ENCODE peak calls at places on chromosomes 13 and 19, in five cellular contexts. Y, U, O, T and A are unnamed samples.

GRCh38 chr19:8209965-8210659 is 942 bp downstream of the CERS4 start:
- DNase-seq in T (no peak), U (no peak), Y (no peak), O (no peak), A (no peak)

GRCh38 chr13:32009362-32009761 is 22.2 kb upstream of the FRY start:
- DNase-seq in T (no peak), U (no peak), O (no peak), Y (no peak), A (no peak)

GRCh38 chr13:112743451-112744305 is 53.8 kb downstream of the ATP11A start:
- DNase-seq in U (peak), O (no peak), T (no peak), Y (no peak), A (no peak)

GRCh38 chr13:36193151-36193855 is 21.1 kb downstream of the SOHLH2 start:
- DNase-seq in O (no peak), U (no peak), T (no peak), Y (no peak), A (peak)

GRCh38 chr19:36547001-36547732 is 19.1 kb upstream of the ZNF260 start:
- DNase-seq in U (no peak), O (no peak), Y (no peak), T (no peak), A (no peak)

GRCh38 chr19:1862424-1863307 is 713 bp downstream of the KLF16 start:
- DNase-seq in O (no peak), U (peak), Y (peak), T (peak), A (no peak)

GRCh38 chr19:17475541-17476115 is 5.3 kb downstream of the SLC27A1 start:
- DNase-seq in T (no peak), U (no peak), Y (peak), O (no peak), A (peak)

GRCh38 chr13:66139701-66140100 is 1090.4 kb downstream of the PCDH9 start:
- DNase-seq in U (no peak), T (no peak), Y (no peak), O (no peak), A (no peak)

GRCh38 chr19:19750842-19751790 is 18.2 kb upstream of the ZNF14 start:
- DNase-seq in U (peak), Y (no peak), O (no peak), T (no peak), A (no peak)

GRCh38 chr13:28046981-28047380 is 53.4 kb downstream of the FLT3 start:
- DNase-seq in Y (no peak), T (no peak), O (no peak), U (no peak), A (no peak)

GRCh38 chr19:51002542-51003311 is 1.3 kb upstream of the KLK8 start:
- DNase-seq in U (no peak), Y (no peak), T (no peak), O (no peak), A (no peak)

GRCh38 chr19:325173-325936 is 19.2 kb downstream of the MIER2 start:
- DNase-seq in T (no peak), O (no peak), Y (no peak), U (no peak), A (no peak)

GRCh38 chr13:78239681-78240080 is 321.1 kb upstream of the EDNRB start:
- DNase-seq in O (no peak), Y (no peak), U (no peak), T (no peak), A (no peak)

GRCh38 chr13:60754691-60755090 is 357.7 kb downstream of the TDRD3 start:
- DNase-seq in O (no peak), T (no peak), U (no peak), Y (no peak), A (no peak)

GRCh38 chr19:51687791-51688664 is 5.1 kb upstream of the SPACA6 start:
- DNase-seq in U (no peak), O (no peak), Y (peak), T (peak), A (no peak)

GRCh38 chr13:95411641-95412040 is 110.4 kb upstream of the ABCC4 start:
- DNase-seq in Y (no peak), U (no peak), T (no peak), O (no peak), A (no peak)

GRCh38 chr13:73025212-73026012 is 33.4 kb upstream of the KLF5 start:
- DNase-seq in O (no peak), U (no peak), Y (no peak), T (no peak), A (no peak)

GRCh38 chr13:73416093-73416492 is 357.3 kb downstream of the KLF5 start:
- DNase-seq in U (no peak), O (no peak), Y (no peak), T (no peak), A (no peak)

GRCh38 chr13:44932171-44932849 is 57.0 kb downstream of the NUFIP1 start:
- DNase-seq in Y (no peak), O (no peak), U (no peak), T (no peak), A (no peak)